ENCODE peak calls at places on chromosomes 6 and 20, in nine cellular contexts. A is RWPE1; K is memory B cell; S is EL; H is GM12865; B is kidney epithelial cell; Z is CD8-positive, alpha-beta T cell; G is H4; T is NCI-H187. C is an unnamed sample.

GRCh38 chr20:62590301-62591121 is 51.8 kb upstream of the SLCO4A1 start:
- DNase-seq in K (no peak), H (no peak), G (peak; percentile 82), Z (no peak), B (peak; percentile 32), S (peak; percentile 86), T (no peak), A (peak; percentile 99), C (no peak)

GRCh38 chr6:24935753-24936152 is at the start of gene RIPOR2:
- DNase-seq in A (no peak), Z (peak; percentile 71), H (peak; percentile 88), B (no peak), S (no peak), G (no peak), K (peak; percentile 56), T (no peak), C (no peak)

GRCh38 chr6:225121-225721 is 67.1 kb upstream of the DUSP22 start:
- DNase-seq in B (no peak), H (peak; percentile 90), K (no peak), T (no peak), Z (peak; percentile 38), G (no peak), A (peak; percentile 77), S (no peak), C (no peak)

GRCh38 chr6:37283786-37284185 is 25.8 kb upstream of the TMEM217 start:
- DNase-seq in Z (no peak), G (no peak), H (no peak), T (no peak), K (no peak), S (no peak), A (no peak), B (no peak), C (peak; percentile 24)

GRCh38 chr6:36078159-36078558 is 50.6 kb downstream of the MAPK14 start:
- DNase-seq in B (no peak), H (no peak), K (no peak), Z (no peak), T (no peak), A (no peak), S (no peak), G (no peak), C (no peak)

GRCh38 chr6:169832247-169832948 is 81.0 kb downstream of the ERMARD start:
- DNase-seq in S (no peak), A (no peak), K (peak; percentile 2), H (no peak), Z (no peak), B (no peak), T (no peak), G (no peak), C (no peak)

GRCh38 chr6:2614842-2615241 is 135.9 kb downstream of the MYLK4 start:
- DNase-seq in B (no peak), A (no peak), Z (no peak), G (no peak), K (no peak), T (no peak), S (no peak), H (no peak), C (no peak)

GRCh38 chr6:33794910-33795615 is 6.1 kb upstream of the LEMD2 start:
- DNase-seq in S (no peak), H (no peak), Z (no peak), T (no peak), A (no peak), K (no peak), G (no peak), B (no peak), C (no peak)

GRCh38 chr20:29318871-29319461 is 1938.5 kb upstream of the DEFB115 start:
- DNase-seq in B (no peak), T (no peak), A (no peak), G (no peak), Z (no peak), S (no peak), H (no peak), K (no peak), C (no peak)

GRCh38 chr6:120916844-120917243 is 417.4 kb downstream of the TBC1D32 start:
- DNase-seq in B (no peak), A (no peak), Z (no peak), S (no peak), T (no peak), K (no peak), H (no peak), G (no peak), C (no peak)

GRCh38 chr6:19472168-19472567 is 365.0 kb upstream of the ID4 start:
- DNase-seq in G (peak; percentile 98), H (no peak), A (peak; percentile 82), T (no peak), K (no peak), Z (no peak), S (peak; percentile 89), B (peak; percentile 97), C (no peak)

GRCh38 chr6:46511320-46511719 is 20.1 kb upstream of the RCAN2 start:
- DNase-seq in T (no peak), K (no peak), S (no peak), G (no peak), H (no peak), Z (no peak), A (no peak), B (no peak), C (no peak)

GRCh38 chr6:37556884-37557644 is 57.4 kb upstream of the CCDC167 start:
- DNase-seq in G (no peak), S (no peak), B (no peak), A (no peak), H (peak; percentile 87), K (no peak), T (no peak), Z (no peak), C (no peak)

C was measured in dorsolateral prefrontal cortex.